ENCODE peak calls at places on chromosomes 5 and 9, in four cellular contexts. X is GM12878, H is HepG2, Y is K562. Z is an unnamed sample.

GRCh38 chr5:125987677-125988255 is 435.4 kb upstream of the GRAMD2B start:
- DNase-seq in X (no peak), H (no peak), Y (no peak), Z (no peak)

GRCh38 chr9:134381671-134382505 is 55.6 kb downstream of the RXRA start:
- DNase-seq in Y (peak), H (peak), X (no peak), Z (no peak)

GRCh38 chr9:81146684-81147337 is 542.5 kb downstream of the TLE1 start:
- DNase-seq in X (no peak), Y (no peak), H (no peak), Z (no peak)

GRCh38 chr5:140239939-140240700 is 62.8 kb downstream of the PFDN1 start:
- DNase-seq in X (no peak), Y (peak), H (peak), Z (peak)

GRCh38 chr9:116124472-116125040 is 29.0 kb upstream of the PAPPA start:
- DNase-seq in H (no peak), Y (no peak), X (no peak), Z (no peak)

GRCh38 chr9:136848393-136849037 is 694 bp upstream of the PHPT1 start:
- DNase-seq in Y (peak), H (peak), X (no peak), Z (peak)

GRCh38 chr5:34483442-34484033 is 172.6 kb upstream of the RAI14 start:
- DNase-seq in Y (no peak), X (no peak), H (no peak), Z (no peak)

GRCh38 chr5:101948615-101949014 is 347.5 kb downstream of the SLCO4C1 start:
- DNase-seq in Y (no peak), H (no peak), X (no peak), Z (no peak)

GRCh38 chr9:136773386-136774044 is 9.2 kb upstream of the LCN15 start:
- DNase-seq in Y (peak), H (peak), X (no peak), Z (peak)

GRCh38 chr5:170493028-170493820 is 10.6 kb upstream of the KCNIP1 start:
- DNase-seq in X (no peak), H (no peak), Y (no peak), Z (no peak)

GRCh38 chr5:31851290-31851689 is 212.4 kb downstream of the PDZD2 start:
- DNase-seq in X (no peak), H (no peak), Y (no peak), Z (no peak)

GRCh38 chr5:1111727-1112289 is at the start of gene SLC12A7:
- DNase-seq in X (no peak), Y (peak), H (no peak), Z (peak)
- TF ChIP-seq TARDBP in X (no peak), Y (no peak), H (no peak), Z (no peak)

GRCh38 chr5:147869112-147869511 is 9.4 kb upstream of the SCGB3A2 start:
- DNase-seq in H (no peak), Y (no peak), X (no peak), Z (no peak)
- TF ChIP-seq TARDBP in H (no peak), Y (no peak), X (no peak), Z (no peak)

DNA sequence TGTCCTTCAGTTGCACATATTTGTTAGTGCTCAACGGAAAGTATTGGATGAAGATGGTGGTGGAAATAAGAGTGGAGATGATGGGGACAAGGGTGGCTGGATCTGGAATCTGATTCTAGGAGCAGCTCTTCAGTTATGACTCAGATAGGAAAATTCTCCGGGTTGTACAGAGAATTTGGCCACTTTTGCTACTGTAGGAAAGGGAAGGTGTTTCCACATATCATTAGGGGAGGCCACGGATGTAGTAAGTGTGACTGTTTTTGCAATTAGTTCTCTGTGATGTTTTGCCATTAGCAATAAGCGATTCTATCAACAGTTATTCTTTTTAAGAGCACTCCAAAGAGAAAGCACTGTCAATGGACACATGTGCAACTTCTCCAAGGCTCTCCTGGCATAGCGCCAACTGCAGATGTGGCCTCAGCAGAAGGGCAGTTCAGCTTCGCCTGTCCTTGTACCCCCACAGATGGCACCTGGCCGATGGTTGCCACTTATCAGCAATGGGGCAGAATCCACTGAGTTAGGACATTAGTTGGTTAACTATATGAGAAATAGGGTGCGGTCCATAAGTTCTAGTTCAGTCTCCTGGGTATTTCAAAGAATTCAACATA is 96.4 kb downstream of the ARSB start:
- DNase-seq in Y (no peak), H (no peak), X (no peak), Z (no peak)
- TF ChIP-seq TARDBP in Y (no peak), H (no peak), X (no peak), Z (no peak)

DNA sequence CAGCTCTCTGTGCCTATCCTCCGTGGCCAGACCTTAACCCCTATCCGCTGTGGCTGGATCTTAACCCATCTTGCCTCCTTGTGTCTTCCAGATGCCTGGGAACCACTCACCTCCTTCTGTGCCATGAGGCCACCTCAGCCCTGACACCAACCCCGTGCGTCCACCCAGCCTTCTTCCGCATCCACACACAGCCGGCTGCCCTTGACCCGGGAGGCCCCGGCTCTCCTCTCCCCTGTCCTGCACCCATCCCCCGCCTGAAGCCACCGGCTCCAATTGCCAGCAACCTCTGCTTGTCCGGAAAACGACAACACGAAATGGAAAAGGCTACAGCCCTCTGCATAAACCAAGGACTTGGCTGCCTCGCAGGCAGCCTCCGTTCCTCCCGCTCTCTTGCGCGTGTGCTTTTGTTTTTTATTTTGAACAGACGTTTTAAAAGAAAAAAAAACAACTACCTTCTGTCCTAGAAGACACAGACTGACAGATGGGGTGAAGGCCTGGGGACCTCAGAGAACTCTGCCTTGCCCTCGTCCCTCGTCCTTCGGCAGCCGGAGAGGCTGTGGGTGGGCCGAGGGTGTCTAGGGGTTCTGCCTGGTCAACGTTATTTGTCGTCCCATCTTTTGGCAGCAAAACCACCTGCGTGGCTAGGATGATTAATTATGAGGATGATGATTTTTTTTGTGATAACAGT is 32.5 kb upstream of the HMCN2 start:
- DNase-seq in X (no peak), Y (no peak), H (no peak), Z (no peak)
- TF ChIP-seq TARDBP in X (no peak), Y (no peak), H (no peak), Z (no peak)

Z was measured in HEK293T.